ENCODE peak calls at places on chromosomes 12 and 14, in five cellular contexts. One of them, this sample, is unnamed. For H3K9me3, the result is how much of the 10 kb centered on the place peaks cover.

GRCh38 chr12:122265931-122266771 is at the start of gene VPS33A:
- DNase-seq in A673: peak
- DNase-seq in psoas muscle: peak
- DNase-seq in transverse colon: peak
- DNase-seq in CD4-positive, CD25-positive, alpha-beta regulatory T cell: peak
- DNase-seq in this sample: peak

GRCh38 chr14:51014086-51014485 is 69.8 kb upstream of the PYGL start:
- DNase-seq in A673: peak
- DNase-seq in psoas muscle: no peak
- DNase-seq in transverse colon: no peak
- DNase-seq in CD4-positive, CD25-positive, alpha-beta regulatory T cell: no peak
- DNase-seq in this sample: no peak

GRCh38 chr14:30957813-30958370 is 67.6 kb upstream of the AP4S1 start:
- DNase-seq in A673: no peak
- DNase-seq in psoas muscle: no peak
- DNase-seq in transverse colon: no peak
- DNase-seq in CD4-positive, CD25-positive, alpha-beta regulatory T cell: no peak
- DNase-seq in this sample: no peak

GRCh38 chr14:22386924-22387775 is 201.9 kb downstream of the DAD1 start:
- DNase-seq in A673: peak
- DNase-seq in psoas muscle: no peak
- DNase-seq in transverse colon: peak
- DNase-seq in CD4-positive, CD25-positive, alpha-beta regulatory T cell: no peak
- DNase-seq in this sample: peak

GRCh38 chr12:132237772-132238486 is 91.5 kb downstream of the GALNT9 start:
- DNase-seq in A673: no peak
- DNase-seq in psoas muscle: no peak
- DNase-seq in transverse colon: no peak
- DNase-seq in CD4-positive, CD25-positive, alpha-beta regulatory T cell: no peak
- DNase-seq in this sample: no peak

GRCh38 chr14:63670692-63671091 is 29.0 kb upstream of the WDR89 start:
- DNase-seq in A673: no peak
- DNase-seq in psoas muscle: no peak
- DNase-seq in transverse colon: no peak
- DNase-seq in CD4-positive, CD25-positive, alpha-beta regulatory T cell: no peak
- DNase-seq in this sample: no peak

GRCh38 chr12:47216150-47216677 is 136.5 kb upstream of the AMIGO2 start:
- DNase-seq in A673: no peak
- DNase-seq in psoas muscle: no peak
- DNase-seq in transverse colon: peak
- DNase-seq in CD4-positive, CD25-positive, alpha-beta regulatory T cell: peak
- DNase-seq in this sample: peak

GRCh38 chr12:127926004-127926403 is 341.0 kb upstream of the TMEM132C start:
- DNase-seq in A673: peak
- DNase-seq in psoas muscle: no peak
- DNase-seq in transverse colon: peak
- DNase-seq in CD4-positive, CD25-positive, alpha-beta regulatory T cell: no peak
- DNase-seq in this sample: no peak

GRCh38 chr12:75850751-75851462 is 180.7 kb downstream of the PHLDA1 start:
- DNase-seq in A673: no peak
- DNase-seq in psoas muscle: no peak
- DNase-seq in transverse colon: peak
- DNase-seq in CD4-positive, CD25-positive, alpha-beta regulatory T cell: no peak
- DNase-seq in this sample: no peak

GRCh38 chr12:27984275-27984674 is 11.7 kb upstream of the PTHLH start:
- DNase-seq in A673: no peak
- DNase-seq in psoas muscle: no peak
- DNase-seq in transverse colon: no peak
- DNase-seq in CD4-positive, CD25-positive, alpha-beta regulatory T cell: no peak
- DNase-seq in this sample: no peak

GRCh38 chr12:45122776-45123380 is 72.0 kb upstream of the DBX2 start:
- DNase-seq in A673: peak
- DNase-seq in psoas muscle: no peak
- DNase-seq in transverse colon: no peak
- DNase-seq in CD4-positive, CD25-positive, alpha-beta regulatory T cell: no peak
- DNase-seq in this sample: no peak

GRCh38 chr12:21763531-21763930 is 11.0 kb downstream of the KCNJ8 start:
- DNase-seq in A673: no peak
- DNase-seq in psoas muscle: no peak
- DNase-seq in transverse colon: no peak
- DNase-seq in CD4-positive, CD25-positive, alpha-beta regulatory T cell: no peak
- DNase-seq in this sample: no peak

GRCh38 chr12:68792952-68793351 is 15.0 kb upstream of the MDM2 start:
- DNase-seq in A673: peak
- DNase-seq in psoas muscle: no peak
- DNase-seq in transverse colon: peak
- DNase-seq in CD4-positive, CD25-positive, alpha-beta regulatory T cell: peak
- DNase-seq in this sample: no peak

GRCh38 chr12:77064891-77065360 is 443 bp downstream of the E2F7 start:
- DNase-seq in A673: peak
- DNase-seq in psoas muscle: no peak
- DNase-seq in transverse colon: no peak
- DNase-seq in CD4-positive, CD25-positive, alpha-beta regulatory T cell: peak
- DNase-seq in this sample: no peak

GRCh38 chr12:47886471-47887240 is 18.1 kb downstream of the VDR start:
- DNase-seq in A673: no peak
- DNase-seq in psoas muscle: no peak
- DNase-seq in transverse colon: no peak
- DNase-seq in CD4-positive, CD25-positive, alpha-beta regulatory T cell: no peak
- DNase-seq in this sample: no peak

GRCh38 chr12:78560633-78561032 is 303.9 kb upstream of the SYT1 start:
- DNase-seq in A673: no peak
- DNase-seq in psoas muscle: no peak
- DNase-seq in transverse colon: no peak
- DNase-seq in CD4-positive, CD25-positive, alpha-beta regulatory T cell: no peak
- DNase-seq in this sample: no peak

GRCh38 chr12:131836193-131836592 is 8.0 kb downstream of the MMP17 start:
- DNase-seq in A673: no peak
- DNase-seq in psoas muscle: no peak
- DNase-seq in transverse colon: no peak
- DNase-seq in CD4-positive, CD25-positive, alpha-beta regulatory T cell: no peak
- DNase-seq in this sample: no peak

GRCh38 chr14:74324945-74325361 is 22.2 kb upstream of the ABCD4 start:
- DNase-seq in A673: peak
- DNase-seq in psoas muscle: no peak
- DNase-seq in transverse colon: no peak
- DNase-seq in CD4-positive, CD25-positive, alpha-beta regulatory T cell: no peak
- DNase-seq in this sample: no peak

GRCh38 chr12:126198516-126198915 is 1133.3 kb downstream of the AACS start:
- DNase-seq in A673: no peak
- DNase-seq in psoas muscle: no peak
- DNase-seq in transverse colon: no peak
- DNase-seq in CD4-positive, CD25-positive, alpha-beta regulatory T cell: no peak
- DNase-seq in this sample: no peak

GRCh38 chr12:52224154-52224553 is 8.9 kb upstream of the KRT7 start:
- DNase-seq in A673: no peak
- DNase-seq in psoas muscle: no peak
- DNase-seq in transverse colon: no peak
- DNase-seq in CD4-positive, CD25-positive, alpha-beta regulatory T cell: no peak
- DNase-seq in this sample: no peak

GRCh38 chr14:100131181-100131580 is 28.3 kb downstream of the DEGS2 start:
- DNase-seq in A673: no peak
- DNase-seq in psoas muscle: no peak
- DNase-seq in transverse colon: peak
- DNase-seq in CD4-positive, CD25-positive, alpha-beta regulatory T cell: no peak
- DNase-seq in this sample: no peak

GRCh38 chr12:106311139-106311538 is 8.6 kb downstream of the TCP11L2 start:
- DNase-seq in A673: no peak
- DNase-seq in psoas muscle: no peak
- DNase-seq in transverse colon: no peak
- DNase-seq in CD4-positive, CD25-positive, alpha-beta regulatory T cell: no peak
- DNase-seq in this sample: no peak

GRCh38 chr12:124207617-124208016 is 87.3 kb upstream of the RFLNA start:
- DNase-seq in A673: no peak
- DNase-seq in psoas muscle: no peak
- DNase-seq in transverse colon: no peak
- DNase-seq in CD4-positive, CD25-positive, alpha-beta regulatory T cell: no peak
- DNase-seq in this sample: no peak

GRCh38 chr12:101793401-101793800 is 37.4 kb downstream of the GNPTAB start:
- DNase-seq in A673: no peak
- DNase-seq in psoas muscle: no peak
- DNase-seq in transverse colon: no peak
- DNase-seq in CD4-positive, CD25-positive, alpha-beta regulatory T cell: no peak
- DNase-seq in this sample: no peak

GRCh38 chr14:99809376-99809775 is 16.2 kb downstream of the EML1 start:
- DNase-seq in A673: no peak
- DNase-seq in psoas muscle: peak
- DNase-seq in transverse colon: peak
- DNase-seq in CD4-positive, CD25-positive, alpha-beta regulatory T cell: no peak
- DNase-seq in this sample: peak

GRCh38 chr14:71103662-71104484 is 196.6 kb downstream of the PCNX1 start:
- DNase-seq in A673: peak
- DNase-seq in psoas muscle: no peak
- DNase-seq in transverse colon: no peak
- DNase-seq in CD4-positive, CD25-positive, alpha-beta regulatory T cell: no peak
- DNase-seq in this sample: no peak

GRCh38 chr14:95523051-95523817 is 6.8 kb upstream of the SYNE3 start:
- DNase-seq in A673: no peak
- DNase-seq in psoas muscle: no peak
- DNase-seq in transverse colon: no peak
- DNase-seq in CD4-positive, CD25-positive, alpha-beta regulatory T cell: no peak
- DNase-seq in this sample: no peak

GRCh38 chr14:99119554-99119953 is 152.4 kb downstream of the BCL11B start:
- DNase-seq in A673: no peak
- DNase-seq in psoas muscle: no peak
- DNase-seq in transverse colon: no peak
- DNase-seq in CD4-positive, CD25-positive, alpha-beta regulatory T cell: no peak
- DNase-seq in this sample: no peak

GRCh38 chr14:70822706-70823185 is 13.4 kb upstream of the MAP3K9 start:
- DNase-seq in A673: no peak
- DNase-seq in psoas muscle: no peak
- DNase-seq in transverse colon: peak
- DNase-seq in CD4-positive, CD25-positive, alpha-beta regulatory T cell: no peak
- DNase-seq in this sample: peak

GRCh38 chr14:103542545-103543088 is 13.6 kb downstream of the TRMT61A start:
- DNase-seq in A673: no peak
- DNase-seq in psoas muscle: peak
- DNase-seq in transverse colon: peak
- DNase-seq in CD4-positive, CD25-positive, alpha-beta regulatory T cell: no peak
- DNase-seq in this sample: peak

GRCh38 chr12:38175538-38175937 is 141.0 kb upstream of the ALG10B start:
- DNase-seq in A673: no peak
- DNase-seq in psoas muscle: no peak
- DNase-seq in transverse colon: no peak
- DNase-seq in CD4-positive, CD25-positive, alpha-beta regulatory T cell: no peak
- DNase-seq in this sample: no peak
- H3K9me3 ChIP-seq in A673: under half
- H3K9me3 ChIP-seq in psoas muscle: under half
- H3K9me3 ChIP-seq in transverse colon: under half
- H3K9me3 ChIP-seq in CD4-positive, CD25-positive, alpha-beta regulatory T cell: under half
- H3K9me3 ChIP-seq in this sample: under half

DNA sequence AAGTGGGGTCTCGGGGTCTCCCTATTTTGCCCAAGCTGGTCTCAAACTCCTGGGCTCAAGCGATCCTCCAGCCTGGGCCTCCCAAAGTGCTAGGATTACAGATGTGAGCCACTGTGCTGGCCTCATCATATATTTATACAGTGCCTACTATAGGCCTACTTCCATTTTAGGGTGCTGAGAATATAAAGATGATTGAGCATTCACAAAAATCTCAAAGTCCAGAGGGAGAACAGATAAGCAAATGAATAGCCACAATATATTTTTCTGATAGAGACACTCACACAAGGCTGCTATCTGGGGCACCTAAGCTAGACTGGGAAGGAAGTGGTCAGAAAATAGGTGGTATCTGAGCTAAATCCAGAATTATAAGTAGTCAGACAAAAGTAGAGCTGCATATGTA is 21.7 kb downstream of the PKP2 start:
- DNase-seq in A673: no peak
- DNase-seq in psoas muscle: no peak
- DNase-seq in transverse colon: no peak
- DNase-seq in CD4-positive, CD25-positive, alpha-beta regulatory T cell: no peak
- DNase-seq in this sample: no peak
- H3K9me3 ChIP-seq in A673: under half
- H3K9me3 ChIP-seq in psoas muscle: under half
- H3K9me3 ChIP-seq in transverse colon: under half
- H3K9me3 ChIP-seq in CD4-positive, CD25-positive, alpha-beta regulatory T cell: under half
- H3K9me3 ChIP-seq in this sample: under half

GRCh38 chr12:34379142-34379541 is 356.8 kb downstream of the ALG10 start:
- DNase-seq in A673: no peak
- DNase-seq in psoas muscle: no peak
- DNase-seq in transverse colon: no peak
- DNase-seq in CD4-positive, CD25-positive, alpha-beta regulatory T cell: no peak
- DNase-seq in this sample: no peak

GRCh38 chr12:34376133-34376799 is 354.0 kb downstream of the ALG10 start:
- DNase-seq in A673: no peak
- DNase-seq in psoas muscle: no peak
- DNase-seq in transverse colon: no peak
- DNase-seq in CD4-positive, CD25-positive, alpha-beta regulatory T cell: no peak
- DNase-seq in this sample: no peak

GRCh38 chr12:34373926-34374325 is 351.6 kb downstream of the ALG10 start:
- DNase-seq in A673: no peak
- DNase-seq in psoas muscle: no peak
- DNase-seq in transverse colon: no peak
- DNase-seq in CD4-positive, CD25-positive, alpha-beta regulatory T cell: no peak
- DNase-seq in this sample: no peak

GRCh38 chr12:34372003-34372402 is 349.7 kb downstream of the ALG10 start:
- DNase-seq in A673: no peak
- DNase-seq in psoas muscle: no peak
- DNase-seq in transverse colon: no peak
- DNase-seq in CD4-positive, CD25-positive, alpha-beta regulatory T cell: no peak
- DNase-seq in this sample: no peak

DNA sequence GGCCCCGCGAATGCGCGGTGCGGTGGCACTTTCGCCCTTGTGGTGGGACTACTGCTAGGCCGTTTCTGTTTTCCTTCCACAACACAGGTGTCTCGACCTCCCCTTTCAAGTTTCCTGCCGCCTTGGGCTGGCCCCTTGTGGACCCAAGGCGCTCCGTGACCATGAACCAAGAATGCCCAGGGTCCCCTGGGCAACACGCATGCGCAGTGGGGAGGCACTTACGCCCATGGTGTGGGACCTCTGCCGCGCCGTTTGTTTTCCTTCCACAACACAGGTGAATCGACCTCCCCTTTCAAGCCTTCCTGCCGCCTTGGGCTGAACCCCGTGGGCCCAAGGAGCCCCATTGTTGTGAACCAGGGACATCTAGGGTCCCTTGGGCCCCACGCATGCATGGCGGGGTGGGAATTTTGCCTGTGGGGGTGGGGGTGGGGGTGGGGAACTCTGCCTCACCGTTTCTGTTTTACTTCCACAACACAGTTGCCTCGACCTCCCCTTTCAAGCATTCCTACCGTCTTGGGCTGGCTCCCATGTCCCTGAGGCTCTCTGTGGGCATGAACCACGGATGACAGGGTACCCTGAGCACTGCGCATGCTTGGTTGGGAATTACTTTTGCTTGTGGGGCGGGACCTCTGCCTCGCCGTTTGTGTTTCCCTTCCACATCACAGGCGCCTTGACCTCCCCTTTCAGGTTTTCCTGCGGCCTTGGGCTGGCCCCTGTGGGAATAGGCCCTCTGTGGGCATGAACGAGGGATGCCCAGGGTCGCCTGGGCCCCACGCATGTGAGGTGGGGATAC is 355.1 kb downstream of the ALG10 start:
- DNase-seq in A673: no peak
- DNase-seq in psoas muscle: no peak
- DNase-seq in transverse colon: no peak
- DNase-seq in CD4-positive, CD25-positive, alpha-beta regulatory T cell: no peak
- DNase-seq in this sample: no peak
- H3K9me3 ChIP-seq in A673: under half
- H3K9me3 ChIP-seq in psoas muscle: under half
- H3K9me3 ChIP-seq in transverse colon: under half
- H3K9me3 ChIP-seq in CD4-positive, CD25-positive, alpha-beta regulatory T cell: half or more
- H3K9me3 ChIP-seq in this sample: half or more

GRCh38 chr14:105940534-105941225 is 414.3 kb downstream of the TMEM121 start:
- DNase-seq in A673: no peak
- DNase-seq in psoas muscle: no peak
- DNase-seq in transverse colon: no peak
- DNase-seq in CD4-positive, CD25-positive, alpha-beta regulatory T cell: no peak
- DNase-seq in this sample: no peak
- H3K9me3 ChIP-seq in A673: under half
- H3K9me3 ChIP-seq in psoas muscle: under half
- H3K9me3 ChIP-seq in transverse colon: under half
- H3K9me3 ChIP-seq in CD4-positive, CD25-positive, alpha-beta regulatory T cell: under half
- H3K9me3 ChIP-seq in this sample: under half

This sample was measured in left ventricle myocardium inferior.